ENCODE peak calls at places on chromosomes 3 and 15, in seven cellular contexts. S is GM23248, O is upper lobe of right lung, Q is GM23338, V is left lung, B is left ventricle myocardium inferior, P is cardiac muscle cell. E is an unnamed sample.
A peak's percentile ranks its signal among the peaks of the same experiment; 100 is the strongest.

GRCh38 chr15:29522373-29523276 is 253.0 kb upstream of the NSMCE3 start:
- DNase-seq in S (no peak), O (no peak), Q (no peak), V (no peak), B (no peak), P (no peak), E (no peak)

GRCh38 chr15:52369030-52369429 is 73.4 kb upstream of the MYO5C start:
- DNase-seq in S (no peak), O (no peak), Q (no peak), V (no peak), B (no peak), P (no peak), E (no peak)

GRCh38 chr3:149091983-149092382 is 5.7 kb upstream of the HLTF start:
- DNase-seq in S (no peak), O (no peak), Q (no peak), V (no peak), B (no peak), P (no peak), E (no peak)

GRCh38 chr3:149567307-149567861 is 90.4 kb downstream of the WWTR1 start:
- DNase-seq in S (no peak), O (no peak), Q (no peak), V (no peak), B (no peak), P (no peak), E (no peak)

GRCh38 chr15:101240364-101240763 is 11.5 kb downstream of the CHSY1 start:
- DNase-seq in S (peak; percentile 52), O (no peak), Q (no peak), V (no peak), B (no peak), P (no peak), E (no peak)

GRCh38 chr15:50542051-50542450 is 4.4 kb downstream of the USP50 start:
- DNase-seq in S (peak; percentile 92), O (no peak), Q (no peak), V (no peak), B (no peak), P (no peak), E (no peak)

GRCh38 chr3:142077859-142078500 is 71.4 kb downstream of the TFDP2 start:
- DNase-seq in S (no peak), O (peak; percentile 61), Q (no peak), V (no peak), B (no peak), P (no peak), E (no peak)

GRCh38 chr15:73021139-73021621 is 31.1 kb upstream of the NEO1 start:
- DNase-seq in S (no peak), O (no peak), Q (peak; percentile 71), V (no peak), B (no peak), P (peak; percentile 46), E (no peak)

GRCh38 chr15:85361306-85361705 is 19.1 kb upstream of the AKAP13 start:
- DNase-seq in S (no peak), O (no peak), Q (no peak), V (no peak), B (no peak), P (no peak), E (no peak)

GRCh38 chr3:63141-63845 is 133.3 kb upstream of the CHL1 start:
- DNase-seq in S (no peak), O (no peak), Q (no peak), V (no peak), B (no peak), P (no peak), E (no peak)

GRCh38 chr3:121481116-121481895 is 64.5 kb downstream of the POLQ start:
- DNase-seq in S (peak; percentile 64), O (no peak), Q (no peak), V (no peak), B (no peak), P (no peak), E (no peak)

GRCh38 chr3:16407365-16407764 is 106.1 kb downstream of the RFTN1 start:
- DNase-seq in S (no peak), O (no peak), Q (no peak), V (no peak), B (no peak), P (no peak), E (no peak)

GRCh38 chr3:155323063-155323666 is 29.7 kb upstream of the STRIT1 start:
- DNase-seq in S (peak; percentile 82), O (no peak), Q (peak; percentile 90), V (no peak), B (no peak), P (peak; percentile 83), E (peak; percentile 73)

GRCh38 chr3:151196441-151196840 is 6.6 kb downstream of the GPR171 start:
- DNase-seq in S (no peak), O (no peak), Q (no peak), V (no peak), B (no peak), P (no peak), E (no peak)

GRCh38 chr15:35705030-35705884 is 159.3 kb upstream of the DPH6 start:
- DNase-seq in S (no peak), O (no peak), Q (no peak), V (no peak), B (no peak), P (peak; percentile 47), E (no peak)

GRCh38 chr15:63985221-63986184 is 60.8 kb downstream of the DAPK2 start:
- DNase-seq in S (peak; percentile 41), O (peak; percentile 93), Q (no peak), V (peak; percentile 87), B (peak; percentile 83), P (peak; percentile 48), E (no peak)

GRCh38 chr3:119969759-119970158 is 124.5 kb downstream of the GSK3B start:
- DNase-seq in S (no peak), O (no peak), Q (no peak), V (no peak), B (no peak), P (no peak), E (no peak)

GRCh38 chr3:58281069-58281468 is 25.0 kb upstream of the RPP14 start:
- DNase-seq in S (no peak), O (no peak), Q (no peak), V (no peak), B (no peak), P (no peak), E (no peak)

GRCh38 chr15:90449206-90449735 is 61.2 kb downstream of the IQGAP1 start:
- DNase-seq in S (peak; percentile 54), O (no peak), Q (no peak), V (no peak), B (no peak), P (no peak), E (no peak)

GRCh38 chr3:41290736-41291135 is 91.4 kb downstream of the CTNNB1 start:
- DNase-seq in S (no peak), O (no peak), Q (no peak), V (no peak), B (no peak), P (no peak), E (no peak)

GRCh38 chr3:41290306-41290705 is 91.0 kb downstream of the CTNNB1 start:
- DNase-seq in S (no peak), O (no peak), Q (no peak), V (no peak), B (no peak), P (no peak), E (no peak)

GRCh38 chr3:41293169-41293681 is 93.9 kb downstream of the CTNNB1 start:
- DNase-seq in S (no peak), O (no peak), Q (no peak), V (no peak), B (no peak), P (no peak), E (no peak)

GRCh38 chr3:41286305-41286704 is 87.0 kb downstream of the CTNNB1 start:
- DNase-seq in S (no peak), O (no peak), Q (no peak), V (no peak), B (no peak), P (no peak), E (no peak)

GRCh38 chr3:41288785-41289184 is 89.5 kb downstream of the CTNNB1 start:
- DNase-seq in S (no peak), O (no peak), Q (peak; percentile 37), V (no peak), B (no peak), P (no peak), E (no peak)
- H3K36me3 ChIP-seq in S (no peaks in the 10 kb centered on the region), O (no peaks in the 10 kb centered on the region), Q (no peaks in the 10 kb centered on the region), V (no peaks in the 10 kb centered on the region), B (no peaks in the 10 kb centered on the region), P (no peaks in the 10 kb centered on the region), E (no peaks in the 10 kb centered on the region)

DNA sequence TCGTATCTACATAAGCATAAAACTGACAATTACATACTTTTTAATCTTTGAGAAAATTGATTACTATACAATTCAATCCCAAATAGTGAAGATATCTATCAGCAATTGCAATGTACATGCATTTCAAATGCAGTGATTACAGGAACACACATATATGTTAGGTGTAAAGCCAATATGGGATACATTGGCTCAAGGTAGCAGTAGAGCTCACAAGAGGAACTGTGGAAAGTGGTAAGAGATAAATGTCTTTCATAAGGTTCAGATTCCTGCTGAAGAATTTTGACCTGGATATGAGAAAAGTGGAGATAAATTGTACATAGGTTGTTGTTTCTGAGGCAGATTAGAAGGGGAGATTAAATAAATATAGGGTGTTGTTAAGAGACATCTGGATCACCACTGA is 1280.5 kb downstream of the OTOL1 start:
- DNase-seq in S (no peak), O (no peak), Q (no peak), V (no peak), B (no peak), P (no peak), E (no peak)
- H3K27ac ChIP-seq in S (no peak overlapping the region), O (no peak overlapping the region), Q (no peak overlapping the region), V (no peak overlapping the region), B (no peak overlapping the region), P (no peak overlapping the region), E (no peak overlapping the region)

DNA sequence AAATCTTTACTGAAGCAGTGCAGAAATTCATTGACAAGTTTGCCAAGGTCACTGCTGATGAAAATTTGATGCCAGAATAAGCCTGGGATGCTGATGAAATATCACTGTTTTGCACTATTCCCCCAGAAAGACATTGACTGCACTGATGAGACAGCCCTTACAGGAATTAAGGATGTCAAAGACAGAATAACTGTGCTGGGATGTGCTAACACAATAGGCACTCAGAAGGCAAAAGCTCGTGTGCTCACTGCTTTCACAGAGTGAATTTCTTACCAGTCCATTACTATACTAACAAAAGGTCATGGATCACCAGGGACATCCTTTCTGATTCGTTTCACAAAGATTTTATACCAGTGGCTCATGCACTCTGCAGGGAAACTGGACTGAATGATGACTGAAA is 69.4 kb downstream of the MCF2L2 start:
- DNase-seq in S (peak; percentile 6), O (no peak), Q (no peak), V (no peak), B (no peak), P (no peak), E (no peak)
- H3K36me3 ChIP-seq in S (no peaks in the 10 kb centered on the region), O (no peaks in the 10 kb centered on the region), Q (peaks cover 5% of the 10 kb centered on the region), V (no peaks in the 10 kb centered on the region), B (no peaks in the 10 kb centered on the region), P (no peaks in the 10 kb centered on the region), E (no peaks in the 10 kb centered on the region)

GRCh38 chr3:50302095-50303037 is 1.0 kb downstream of the HYAL1 start:
- DNase-seq in S (no peak), O (no peak), Q (no peak), V (peak; percentile 76), B (no peak), P (no peak), E (no peak)

GRCh38 chr3:50304601-50305000 is 1.2 kb upstream of the HYAL1 start:
- DNase-seq in S (peak; percentile 42), O (no peak), Q (no peak), V (no peak), B (no peak), P (no peak), E (no peak)

GRCh38 chr3:50300681-50301254 is 1.6 kb upstream of the HYAL3 start:
- DNase-seq in S (no peak), O (no peak), Q (no peak), V (no peak), B (no peak), P (no peak), E (no peak)

GRCh38 chr3:50299929-50300680 is 900 bp upstream of the HYAL3 start:
- DNase-seq in S (peak; percentile 86), O (no peak), Q (no peak), V (peak; percentile 83), B (peak; percentile 24), P (no peak), E (no peak)

GRCh38 chr3:50303038-50303815 is at the start of gene HYAL1:
- DNase-seq in S (no peak), O (peak; percentile 92), Q (peak; percentile 89), V (peak; percentile 93), B (peak; percentile 84), P (peak; percentile 60), E (no peak)
- H3K27ac ChIP-seq in S (no peak within 1 kb of the TSS), O (peak within 1 kb of the TSS; percentile 79), Q (peak within 1 kb of the TSS; percentile 88), V (peak within 1 kb of the TSS; percentile 92), B (peak within 1 kb of the TSS; percentile 97), P (peak within 1 kb of the TSS; percentile 76), E (no peak within 1 kb of the TSS)

E was measured in DND-41.